ENCODE peak calls at places on chromosomes 3 and 15, in nine cellular contexts. K is A549, N is AG04450, F is upper lobe of left lung, C is body of pancreas, B is OCI-LY7, V is sigmoid colon, R is fibroblast of lung, T is vagina. S is an unnamed sample.

GRCh38 chr15:72535911-72536310 is 61.8 kb downstream of the ARIH1 start:
- DNase-seq in K (no peak), N (no peak), F (no peak), C (peak; percentile 26), B (no peak), V (no peak), R (no peak), T (no peak), S (no peak)

GRCh38 chr3:133384331-133385027 is 15.4 kb upstream of the BFSP2 start:
- DNase-seq in K (peak; percentile 30), N (peak; percentile 26), F (peak; percentile 27), C (peak; percentile 70), B (peak; percentile 50), V (no peak), R (peak; percentile 46), T (no peak), S (no peak)

GRCh38 chr3:9949626-9950025 is 2.6 kb downstream of the PRRT3 start:
- DNase-seq in K (no peak), N (no peak), F (no peak), C (no peak), B (no peak), V (no peak), R (no peak), T (no peak), S (no peak)

GRCh38 chr3:12871404-12871983 is 30.1 kb upstream of the RPL32 start:
- DNase-seq in K (no peak), N (no peak), F (no peak), C (no peak), B (no peak), V (no peak), R (no peak), T (no peak), S (no peak)

GRCh38 chr3:99409961-99410360 is 228.4 kb upstream of the COL8A1 start:
- DNase-seq in K (no peak), N (no peak), F (no peak), C (no peak), B (no peak), V (no peak), R (no peak), T (no peak), S (no peak)

GRCh38 chr3:9732080-9732752 is 681 bp downstream of the BRPF1 start:
- DNase-seq in K (no peak), N (no peak), F (no peak), C (no peak), B (peak; percentile 19), V (no peak), R (no peak), T (no peak), S (peak; percentile 29)

GRCh38 chr3:63303238-63303637 is 25.1 kb downstream of the SYNPR start:
- DNase-seq in K (no peak), N (no peak), F (no peak), C (no peak), B (no peak), V (no peak), R (no peak), T (no peak), S (no peak)

GRCh38 chr3:119350114-119350513 is 55.9 kb downstream of the ARHGAP31 start:
- DNase-seq in K (no peak), N (no peak), F (no peak), C (no peak), B (no peak), V (no peak), R (peak; percentile 9), T (no peak), S (no peak)

GRCh38 chr3:181417748-181418147 is 294.0 kb upstream of the SOX2 start:
- DNase-seq in K (no peak), N (no peak), F (no peak), C (no peak), B (no peak), V (no peak), R (peak; percentile 78), T (no peak), S (no peak)

GRCh38 chr3:42189746-42190145 is 76.2 kb downstream of the CCK start:
- DNase-seq in K (no peak), N (no peak), F (no peak), C (no peak), B (no peak), V (no peak), R (no peak), T (no peak), S (no peak)

GRCh38 chr3:141525813-141526212 is 39.0 kb downstream of the RASA2 start:
- DNase-seq in K (no peak), N (no peak), F (no peak), C (no peak), B (no peak), V (no peak), R (no peak), T (no peak), S (no peak)

GRCh38 chr15:33152502-33153109 is 41.9 kb downstream of the FMN1 start:
- DNase-seq in K (no peak), N (no peak), F (no peak), C (no peak), B (no peak), V (no peak), R (peak; percentile 10), T (no peak), S (no peak)

GRCh38 chr15:28252831-28253230 is 69.1 kb downstream of the HERC2 start:
- DNase-seq in K (no peak), N (no peak), F (no peak), C (no peak), B (no peak), V (no peak), R (no peak), T (no peak), S (no peak)

GRCh38 chr15:101156509-101157159 is 95.2 kb downstream of the CHSY1 start:
- DNase-seq in K (no peak), N (no peak), F (peak; percentile 46), C (no peak), B (peak; percentile 79), V (peak; percentile 45), R (peak; percentile 55), T (no peak), S (no peak)

GRCh38 chr3:132522353-132522752 is 74.7 kb upstream of the ACKR4 start:
- DNase-seq in K (no peak), N (no peak), F (no peak), C (no peak), B (no peak), V (no peak), R (no peak), T (no peak), S (no peak)

GRCh38 chr3:104281713-104282112 is 1085.0 kb upstream of the ALCAM start:
- DNase-seq in K (no peak), N (no peak), F (no peak), C (no peak), B (no peak), V (no peak), R (no peak), T (no peak), S (no peak)

GRCh38 chr3:104275199-104275598 is 1091.5 kb upstream of the ALCAM start:
- DNase-seq in K (no peak), N (no peak), F (no peak), C (no peak), B (no peak), V (no peak), R (no peak), T (no peak), S (no peak)

GRCh38 chr3:104279617-104280016 is 1087.1 kb upstream of the ALCAM start:
- DNase-seq in K (no peak), N (no peak), F (no peak), C (no peak), B (no peak), V (no peak), R (peak; percentile 68), T (no peak), S (no peak)
- H3K9me3 ChIP-seq in K (peaks cover 17% of the 10 kb centered on the region), N (peaks cover 4% of the 10 kb centered on the region), F (peaks cover 34% of the 10 kb centered on the region), C (peaks cover 17% of the 10 kb centered on the region), B (peaks cover 13% of the 10 kb centered on the region), V (no peaks in the 10 kb centered on the region), R (no peaks in the 10 kb centered on the region), T (peaks cover 4% of the 10 kb centered on the region), S (no peaks in the 10 kb centered on the region)

GRCh38 chr3:46764206-46764605 is 46.5 kb upstream of the PRSS50 start:
- DNase-seq in K (no peak), N (no peak), F (no peak), C (no peak), B (no peak), V (no peak), R (no peak), T (no peak), S (no peak)

GRCh38 chr3:46759239-46760152 is 41.8 kb upstream of the PRSS50 start:
- DNase-seq in K (no peak), N (no peak), F (no peak), C (no peak), B (no peak), V (no peak), R (no peak), T (no peak), S (no peak)

GRCh38 chr3:46768061-46768460 is 50.4 kb upstream of the PRSS50 start:
- DNase-seq in K (no peak), N (no peak), F (no peak), C (no peak), B (no peak), V (no peak), R (no peak), T (no peak), S (no peak)

GRCh38 chr3:46763178-46763577 is 45.5 kb upstream of the PRSS50 start:
- DNase-seq in K (no peak), N (no peak), F (no peak), C (no peak), B (no peak), V (no peak), R (no peak), T (no peak), S (no peak)
- H3K9me3 ChIP-seq in K (peaks cover 9% of the 10 kb centered on the region), N (no peaks in the 10 kb centered on the region), F (peaks cover 29% of the 10 kb centered on the region), C (no peaks in the 10 kb centered on the region), B (no peaks in the 10 kb centered on the region), V (no peaks in the 10 kb centered on the region), R (no peaks in the 10 kb centered on the region), T (peaks cover 7% of the 10 kb centered on the region), S (peaks cover 11% of the 10 kb centered on the region)

GRCh38 chr15:87781959-87782625 is 474.4 kb downstream of the NTRK3 start:
- DNase-seq in K (no peak), N (no peak), F (no peak), C (no peak), B (no peak), V (no peak), R (no peak), T (no peak), S (no peak)

GRCh38 chr15:87779746-87780145 is 476.8 kb downstream of the NTRK3 start:
- DNase-seq in K (no peak), N (no peak), F (no peak), C (no peak), B (no peak), V (no peak), R (no peak), T (no peak), S (no peak)

GRCh38 chr15:87778358-87778757 is 478.2 kb downstream of the NTRK3 start:
- DNase-seq in K (no peak), N (no peak), F (peak; percentile 43), C (no peak), B (no peak), V (no peak), R (no peak), T (no peak), S (no peak)

GRCh38 chr15:87777054-87777498 is 479.5 kb downstream of the NTRK3 start:
- DNase-seq in K (no peak), N (peak; percentile 62), F (no peak), C (no peak), B (no peak), V (no peak), R (peak; percentile 92), T (no peak), S (no peak)
- H3K9me3 ChIP-seq in K (no peaks in the 10 kb centered on the region), N (no peaks in the 10 kb centered on the region), F (no peaks in the 10 kb centered on the region), C (no peaks in the 10 kb centered on the region), B (no peaks in the 10 kb centered on the region), V (no peaks in the 10 kb centered on the region), R (no peaks in the 10 kb centered on the region), T (no peaks in the 10 kb centered on the region), S (no peaks in the 10 kb centered on the region)

GRCh38 chr15:26598704-26599103 is 174.2 kb downstream of the GABRB3 start:
- DNase-seq in K (no peak), N (no peak), F (no peak), C (no peak), B (no peak), V (no peak), R (no peak), T (no peak), S (no peak)
- H3K9me3 ChIP-seq in K (peaks cover 39% of the 10 kb centered on the region), N (peaks cover 9% of the 10 kb centered on the region), F (peaks cover 18% of the 10 kb centered on the region), C (no peaks in the 10 kb centered on the region), B (peaks cover 8% of the 10 kb centered on the region), V (no peaks in the 10 kb centered on the region), R (no peaks in the 10 kb centered on the region), T (no peaks in the 10 kb centered on the region), S (peaks cover 3% of the 10 kb centered on the region)